ENCODE peak calls at places on chromosomes 13 and 19, in seven cellular contexts. One of them, this sample, is unnamed.
A peak's percentile ranks its signal among the peaks of the same experiment; 100 is the strongest.

GRCh38 chr19:51318687-51319675 is 7.5 kb downstream of the IGLON5 start:
- DNase-seq in neural crest cell: no peak
- DNase-seq in lower leg skin: no peak
- DNase-seq in CD4-positive, alpha-beta T cell: no peak
- DNase-seq in GM23338: no peak
- DNase-seq in esophagus squamous epithelium: no peak
- DNase-seq in astrocyte of the cerebellum: no peak
- DNase-seq in this sample: no peak

GRCh38 chr19:633786-634639 is 676 bp upstream of the POLRMT start:
- DNase-seq in CD4-positive, alpha-beta T cell: no peak
- DNase-seq in esophagus squamous epithelium: no peak
- DNase-seq in neural crest cell: no peak
- DNase-seq in lower leg skin: no peak
- DNase-seq in GM23338: no peak
- DNase-seq in astrocyte of the cerebellum: no peak
- DNase-seq in this sample: no peak

GRCh38 chr13:60167121-60167520 is 3.4 kb upstream of the DIAPH3 start:
- DNase-seq in neural crest cell: no peak
- DNase-seq in astrocyte of the cerebellum: no peak
- DNase-seq in CD4-positive, alpha-beta T cell: no peak
- DNase-seq in lower leg skin: no peak
- DNase-seq in GM23338: no peak
- DNase-seq in esophagus squamous epithelium: no peak
- DNase-seq in this sample: no peak

GRCh38 chr19:29293736-29294342 is 80.9 kb upstream of the UQCRFS1 start:
- DNase-seq in esophagus squamous epithelium: no peak
- DNase-seq in lower leg skin: no peak
- DNase-seq in astrocyte of the cerebellum: no peak
- DNase-seq in neural crest cell: no peak
- DNase-seq in GM23338: no peak
- DNase-seq in CD4-positive, alpha-beta T cell: no peak
- DNase-seq in this sample: no peak

GRCh38 chr13:111493468-111493867 is 173.0 kb downstream of the TEX29 start:
- DNase-seq in CD4-positive, alpha-beta T cell: no peak
- DNase-seq in neural crest cell: no peak
- DNase-seq in lower leg skin: no peak
- DNase-seq in esophagus squamous epithelium: no peak
- DNase-seq in GM23338: no peak
- DNase-seq in astrocyte of the cerebellum: no peak
- DNase-seq in this sample: no peak

GRCh38 chr19:3459322-3459881 is 20.9 kb downstream of the SMIM24 start:
- DNase-seq in CD4-positive, alpha-beta T cell: no peak
- DNase-seq in GM23338: peak; percentile 78
- DNase-seq in astrocyte of the cerebellum: peak; percentile 87
- DNase-seq in neural crest cell: no peak
- DNase-seq in esophagus squamous epithelium: no peak
- DNase-seq in lower leg skin: peak; percentile 82
- DNase-seq in this sample: no peak

GRCh38 chr19:28635962-28636629 is 576.9 kb downstream of the UQCRFS1 start:
- DNase-seq in astrocyte of the cerebellum: no peak
- DNase-seq in CD4-positive, alpha-beta T cell: no peak
- DNase-seq in esophagus squamous epithelium: no peak
- DNase-seq in lower leg skin: no peak
- DNase-seq in GM23338: no peak
- DNase-seq in neural crest cell: no peak
- DNase-seq in this sample: no peak

GRCh38 chr13:79918620-79919019 is 422.3 kb downstream of the SPRY2 start:
- DNase-seq in neural crest cell: no peak
- DNase-seq in esophagus squamous epithelium: no peak
- DNase-seq in GM23338: no peak
- DNase-seq in astrocyte of the cerebellum: no peak
- DNase-seq in lower leg skin: no peak
- DNase-seq in CD4-positive, alpha-beta T cell: no peak
- DNase-seq in this sample: no peak

GRCh38 chr13:87058786-87059329 is 612.3 kb upstream of the SLITRK5 start:
- DNase-seq in CD4-positive, alpha-beta T cell: no peak
- DNase-seq in esophagus squamous epithelium: no peak
- DNase-seq in GM23338: no peak
- DNase-seq in astrocyte of the cerebellum: no peak
- DNase-seq in neural crest cell: no peak
- DNase-seq in lower leg skin: no peak
- DNase-seq in this sample: no peak

GRCh38 chr13:101258071-101258470 is 158.2 kb downstream of the NALCN start:
- DNase-seq in GM23338: peak; percentile 22
- DNase-seq in CD4-positive, alpha-beta T cell: no peak
- DNase-seq in esophagus squamous epithelium: no peak
- DNase-seq in neural crest cell: no peak
- DNase-seq in astrocyte of the cerebellum: peak; percentile 64
- DNase-seq in lower leg skin: no peak
- DNase-seq in this sample: no peak

GRCh38 chr13:28584873-28585317 is 74.0 kb upstream of the POMP start:
- DNase-seq in GM23338: no peak
- DNase-seq in CD4-positive, alpha-beta T cell: no peak
- DNase-seq in astrocyte of the cerebellum: peak; percentile 6
- DNase-seq in neural crest cell: no peak
- DNase-seq in esophagus squamous epithelium: no peak
- DNase-seq in lower leg skin: no peak
- DNase-seq in this sample: no peak

GRCh38 chr19:35309481-35310279 is 17.7 kb downstream of the MAG start:
- DNase-seq in CD4-positive, alpha-beta T cell: no peak
- DNase-seq in esophagus squamous epithelium: no peak
- DNase-seq in neural crest cell: no peak
- DNase-seq in astrocyte of the cerebellum: no peak
- DNase-seq in GM23338: no peak
- DNase-seq in lower leg skin: no peak
- DNase-seq in this sample: no peak

GRCh38 chr19:51027126-51027806 is 850 bp upstream of the KLK11 start:
- DNase-seq in lower leg skin: no peak
- DNase-seq in astrocyte of the cerebellum: no peak
- DNase-seq in esophagus squamous epithelium: no peak
- DNase-seq in neural crest cell: no peak
- DNase-seq in CD4-positive, alpha-beta T cell: no peak
- DNase-seq in GM23338: no peak
- DNase-seq in this sample: no peak

GRCh38 chr19:20661150-20661819 is at the start of gene ZNF626:
- DNase-seq in esophagus squamous epithelium: peak; percentile 82
- DNase-seq in astrocyte of the cerebellum: peak; percentile 92
- DNase-seq in lower leg skin: peak; percentile 98
- DNase-seq in CD4-positive, alpha-beta T cell: peak; percentile 79
- DNase-seq in neural crest cell: peak; percentile 86
- DNase-seq in GM23338: peak; percentile 100
- DNase-seq in this sample: peak; percentile 80

GRCh38 chr13:100773429-100773828 is 98.8 kb upstream of the TMTC4 start:
- DNase-seq in esophagus squamous epithelium: no peak
- DNase-seq in CD4-positive, alpha-beta T cell: no peak
- DNase-seq in lower leg skin: no peak
- DNase-seq in astrocyte of the cerebellum: no peak
- DNase-seq in neural crest cell: no peak
- DNase-seq in GM23338: no peak
- DNase-seq in this sample: no peak

GRCh38 chr13:105446197-105446596 is 1089.3 kb downstream of the EFNB2 start:
- DNase-seq in CD4-positive, alpha-beta T cell: no peak
- DNase-seq in neural crest cell: no peak
- DNase-seq in esophagus squamous epithelium: no peak
- DNase-seq in lower leg skin: no peak
- DNase-seq in GM23338: no peak
- DNase-seq in astrocyte of the cerebellum: no peak
- DNase-seq in this sample: no peak

GRCh38 chr19:53537126-53537522 is 821 bp upstream of the ZNF331 start:
- DNase-seq in astrocyte of the cerebellum: no peak
- DNase-seq in neural crest cell: no peak
- DNase-seq in esophagus squamous epithelium: no peak
- DNase-seq in CD4-positive, alpha-beta T cell: no peak
- DNase-seq in GM23338: no peak
- DNase-seq in lower leg skin: no peak
- DNase-seq in this sample: no peak

GRCh38 chr19:53536223-53536543 is 1.8 kb upstream of the ZNF331 start:
- DNase-seq in lower leg skin: no peak
- DNase-seq in CD4-positive, alpha-beta T cell: no peak
- DNase-seq in astrocyte of the cerebellum: no peak
- DNase-seq in neural crest cell: no peak
- DNase-seq in esophagus squamous epithelium: no peak
- DNase-seq in GM23338: no peak
- DNase-seq in this sample: no peak

GRCh38 chr19:53538378-53539109 is 599 bp downstream of the ZNF331 start:
- DNase-seq in esophagus squamous epithelium: no peak
- DNase-seq in CD4-positive, alpha-beta T cell: no peak
- DNase-seq in astrocyte of the cerebellum: no peak
- DNase-seq in neural crest cell: no peak
- DNase-seq in lower leg skin: no peak
- DNase-seq in GM23338: peak; percentile 11
- DNase-seq in this sample: no peak

GRCh38 chr19:53540091-53540490 is 2.1 kb downstream of the ZNF331 start:
- DNase-seq in CD4-positive, alpha-beta T cell: no peak
- DNase-seq in neural crest cell: no peak
- DNase-seq in GM23338: no peak
- DNase-seq in esophagus squamous epithelium: no peak
- DNase-seq in lower leg skin: no peak
- DNase-seq in astrocyte of the cerebellum: no peak
- DNase-seq in this sample: no peak

DNA sequence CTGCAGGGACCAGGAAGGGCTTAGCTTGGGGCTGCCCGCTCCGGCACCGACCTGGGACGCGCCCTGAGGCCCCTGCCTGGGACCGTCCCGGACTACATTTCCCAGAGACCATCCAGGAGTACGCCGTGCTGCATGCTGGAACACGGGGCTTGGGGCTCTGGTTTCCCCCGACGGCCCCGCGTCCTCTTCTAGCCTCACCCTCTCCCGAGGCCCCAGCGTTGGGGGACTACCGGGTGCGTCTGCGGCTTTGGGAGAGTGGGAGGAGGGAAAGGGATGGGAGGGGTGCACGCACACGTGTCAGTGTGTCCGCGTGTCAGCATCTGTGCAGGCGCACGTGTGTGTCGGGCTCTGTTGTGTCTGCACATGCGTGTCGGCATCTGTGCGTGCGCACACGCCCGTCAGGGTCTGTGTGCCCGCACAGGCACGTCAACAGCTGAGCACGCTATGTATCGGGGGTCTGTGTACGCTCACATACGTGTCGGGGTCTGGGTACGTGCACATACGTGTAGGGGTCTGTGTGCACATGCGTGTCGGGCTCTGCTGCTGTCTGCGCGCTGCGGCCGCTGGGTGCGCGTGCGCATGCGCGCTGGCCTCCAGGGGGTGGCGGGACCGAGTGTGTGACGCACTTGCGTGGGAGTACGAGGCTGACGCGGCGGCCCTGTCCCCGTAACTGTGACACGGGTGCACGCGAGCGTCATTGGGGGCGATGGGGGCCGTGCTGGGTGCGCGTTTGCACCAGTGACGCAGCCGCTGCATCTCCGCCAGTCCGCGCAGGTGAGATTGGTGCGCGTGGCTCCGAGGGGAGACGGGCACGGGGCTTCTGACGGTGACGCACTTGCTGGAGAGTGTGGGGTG is at the start of gene ZNF331:
- DNase-seq in astrocyte of the cerebellum: no peak
- DNase-seq in CD4-positive, alpha-beta T cell: peak; percentile 88
- DNase-seq in esophagus squamous epithelium: peak; percentile 45
- DNase-seq in lower leg skin: peak; percentile 71
- DNase-seq in GM23338: peak; percentile 85
- DNase-seq in neural crest cell: peak; percentile 58
- DNase-seq in this sample: peak; percentile 85
- TF ChIP-seq CTCF in astrocyte of the cerebellum: peak; percentile 37
- TF ChIP-seq CTCF in CD4-positive, alpha-beta T cell: no peak
- TF ChIP-seq CTCF in esophagus squamous epithelium: no peak
- TF ChIP-seq CTCF in lower leg skin: no peak
- TF ChIP-seq CTCF in GM23338: peak; percentile 11
- TF ChIP-seq CTCF in neural crest cell: peak; percentile 51
- TF ChIP-seq CTCF in this sample: no peak

GRCh38 chr19:31354919-31355318 is 5.7 kb upstream of the TSHZ3 start:
- DNase-seq in neural crest cell: no peak
- DNase-seq in esophagus squamous epithelium: no peak
- DNase-seq in lower leg skin: no peak
- DNase-seq in GM23338: peak; percentile 45
- DNase-seq in CD4-positive, alpha-beta T cell: no peak
- DNase-seq in astrocyte of the cerebellum: no peak
- DNase-seq in this sample: no peak

GRCh38 chr19:31352296-31352781 is 3.1 kb upstream of the TSHZ3 start:
- DNase-seq in astrocyte of the cerebellum: no peak
- DNase-seq in neural crest cell: no peak
- DNase-seq in CD4-positive, alpha-beta T cell: no peak
- DNase-seq in GM23338: peak; percentile 62
- DNase-seq in lower leg skin: no peak
- DNase-seq in esophagus squamous epithelium: no peak
- DNase-seq in this sample: no peak

GRCh38 chr19:31352782-31353651 is 3.8 kb upstream of the TSHZ3 start:
- DNase-seq in GM23338: peak; percentile 59
- DNase-seq in astrocyte of the cerebellum: no peak
- DNase-seq in esophagus squamous epithelium: no peak
- DNase-seq in lower leg skin: no peak
- DNase-seq in neural crest cell: no peak
- DNase-seq in CD4-positive, alpha-beta T cell: no peak
- DNase-seq in this sample: no peak

GRCh38 chr19:31354316-31354715 is 5.1 kb upstream of the TSHZ3 start:
- DNase-seq in lower leg skin: no peak
- DNase-seq in CD4-positive, alpha-beta T cell: no peak
- DNase-seq in neural crest cell: no peak
- DNase-seq in esophagus squamous epithelium: no peak
- DNase-seq in astrocyte of the cerebellum: no peak
- DNase-seq in GM23338: peak; percentile 53
- DNase-seq in this sample: no peak

DNA sequence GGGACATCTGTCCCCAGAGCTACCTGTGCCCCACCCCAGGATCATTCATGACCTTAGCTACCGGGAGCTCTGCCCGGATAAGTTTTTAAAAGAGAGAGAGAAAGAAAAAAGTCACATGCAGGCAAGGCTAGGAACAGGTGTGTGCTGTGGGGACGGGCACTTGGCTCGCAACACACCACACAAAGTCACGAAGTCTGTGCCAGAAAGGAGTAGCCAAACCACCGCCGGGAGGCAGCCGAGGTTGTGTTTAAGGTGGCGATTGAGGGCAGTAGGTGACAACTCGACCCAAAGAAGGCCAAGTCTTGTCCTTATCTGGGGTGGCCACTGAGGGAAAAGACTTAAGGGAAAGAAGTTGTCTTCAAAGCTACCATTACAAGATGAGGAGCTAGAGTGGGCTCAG is 4.6 kb upstream of the TSHZ3 start:
- DNase-seq in CD4-positive, alpha-beta T cell: no peak
- DNase-seq in lower leg skin: no peak
- DNase-seq in esophagus squamous epithelium: no peak
- DNase-seq in neural crest cell: no peak
- DNase-seq in GM23338: peak; percentile 66
- DNase-seq in astrocyte of the cerebellum: no peak
- DNase-seq in this sample: no peak
- TF ChIP-seq CTCF in CD4-positive, alpha-beta T cell: no peak
- TF ChIP-seq CTCF in lower leg skin: no peak
- TF ChIP-seq CTCF in esophagus squamous epithelium: no peak
- TF ChIP-seq CTCF in neural crest cell: no peak
- TF ChIP-seq CTCF in GM23338: peak; percentile 36
- TF ChIP-seq CTCF in astrocyte of the cerebellum: no peak
- TF ChIP-seq CTCF in this sample: no peak

GRCh38 chr19:54137913-54138776 is 583 bp downstream of the CNOT3 start:
- DNase-seq in astrocyte of the cerebellum: no peak
- DNase-seq in CD4-positive, alpha-beta T cell: no peak
- DNase-seq in neural crest cell: no peak
- DNase-seq in esophagus squamous epithelium: no peak
- DNase-seq in GM23338: peak; percentile 47
- DNase-seq in lower leg skin: no peak
- DNase-seq in this sample: no peak
- TF ChIP-seq CTCF in astrocyte of the cerebellum: no peak
- TF ChIP-seq CTCF in CD4-positive, alpha-beta T cell: no peak
- TF ChIP-seq CTCF in neural crest cell: peak; percentile 44
- TF ChIP-seq CTCF in esophagus squamous epithelium: no peak
- TF ChIP-seq CTCF in GM23338: peak; percentile 17
- TF ChIP-seq CTCF in lower leg skin: no peak
- TF ChIP-seq CTCF in this sample: no peak

GRCh38 chr13:47930649-47931165 is 70.4 kb downstream of the SUCLA2 start:
- DNase-seq in astrocyte of the cerebellum: no peak
- DNase-seq in neural crest cell: no peak
- DNase-seq in GM23338: no peak
- DNase-seq in CD4-positive, alpha-beta T cell: no peak
- DNase-seq in lower leg skin: no peak
- DNase-seq in esophagus squamous epithelium: no peak
- DNase-seq in this sample: no peak
- TF ChIP-seq CTCF in astrocyte of the cerebellum: no peak
- TF ChIP-seq CTCF in neural crest cell: no peak
- TF ChIP-seq CTCF in GM23338: no peak
- TF ChIP-seq CTCF in CD4-positive, alpha-beta T cell: no peak
- TF ChIP-seq CTCF in lower leg skin: no peak
- TF ChIP-seq CTCF in esophagus squamous epithelium: no peak
- TF ChIP-seq CTCF in this sample: no peak